ENCODE peak calls at places on chromosomes 11 and 22, in six cellular contexts. M is tibial nerve, Y is choroid plexus epithelial cell, U is left lung, E is fibroblast of lung, K is dorsolateral prefrontal cortex. B is an unnamed sample.

GRCh38 chr22:23023294-23023693 is 47.0 kb upstream of the GNAZ start:
- DNase-seq in M (no peak), Y (no peak), U (no peak), E (no peak), K (no peak), B (no peak)

GRCh38 chr11:7599209-7599608 is 74.1 kb downstream of the CYB5R2 start:
- DNase-seq in M (no peak), Y (no peak), U (no peak), E (no peak), K (no peak), B (no peak)

GRCh38 chr11:114775849-114776621 is 97.7 kb downstream of the NXPE2 start:
- DNase-seq in M (no peak), Y (no peak), U (no peak), E (no peak), K (peak), B (no peak)

GRCh38 chr11:9815486-9816136 is 151.7 kb downstream of the SWAP70 start:
- DNase-seq in M (no peak), Y (peak), U (no peak), E (peak), K (no peak), B (peak)

GRCh38 chr11:46278387-46279173 is 1.1 kb downstream of the CREB3L1 start:
- DNase-seq in M (no peak), Y (peak), U (peak), E (peak), K (peak), B (no peak)

GRCh38 chr22:28072066-28072465 is 153.0 kb upstream of the PITPNB start:
- DNase-seq in M (no peak), Y (no peak), U (no peak), E (peak), K (no peak), B (no peak)

GRCh38 chr11:112555491-112556364 is 295.1 kb upstream of the PLET1 start:
- DNase-seq in M (no peak), Y (peak), U (peak), E (peak), K (peak), B (no peak)

GRCh38 chr22:20569059-20570058 is 61.9 kb downstream of the MED15 start:
- DNase-seq in M (peak), Y (peak), U (peak), E (peak), K (peak), B (peak)

GRCh38 chr11:121446752-121447156 is 5.4 kb upstream of the SORL1 start:
- DNase-seq in M (no peak), Y (peak), U (no peak), E (peak), K (no peak), B (no peak)

GRCh38 chr11:17443000-17443399 is 33.6 kb downstream of the ABCC8 start:
- DNase-seq in M (no peak), Y (no peak), U (no peak), E (no peak), K (no peak), B (no peak)

GRCh38 chr11:66008468-66009101 is 3.2 kb upstream of the CST6 start:
- DNase-seq in M (no peak), Y (no peak), U (no peak), E (no peak), K (no peak), B (no peak)

GRCh38 chr11:79438631-79439429 is 2.0 kb downstream of the TENM4 start:
- DNase-seq in M (peak), Y (peak), U (no peak), E (peak), K (peak), B (no peak)

GRCh38 chr11:117492578-117493251 is 165.1 kb downstream of the CEP164 start:
- DNase-seq in M (no peak), Y (no peak), U (no peak), E (no peak), K (no peak), B (no peak)

GRCh38 chr11:65576232-65576866 is 496 bp downstream of the EHBP1L1 start:
- DNase-seq in M (no peak), Y (no peak), U (peak), E (no peak), K (no peak), B (no peak)

GRCh38 chr11:64687204-64687603 is 35.8 kb downstream of the NRXN2 start:
- DNase-seq in M (peak), Y (no peak), U (no peak), E (no peak), K (peak), B (no peak)

GRCh38 chr11:58334708-58335107 is 24.2 kb downstream of the OR5B17 start:
- DNase-seq in M (no peak), Y (peak), U (no peak), E (peak), K (no peak), B (peak)

GRCh38 chr11:73236879-73237278 is 18.8 kb downstream of the P2RY2 start:
- DNase-seq in M (no peak), Y (peak), U (peak), E (no peak), K (no peak), B (no peak)

GRCh38 chr11:62383822-62384221 is 35.0 kb upstream of the SCGB1A1 start:
- DNase-seq in M (no peak), Y (no peak), U (no peak), E (no peak), K (no peak), B (no peak)

GRCh38 chr11:71428861-71429435 is 19.2 kb downstream of the DHCR7 start:
- DNase-seq in M (no peak), Y (no peak), U (no peak), E (no peak), K (no peak), B (no peak)

GRCh38 chr11:73340164-73340563 is 32.1 kb downstream of the ARHGEF17 start:
- DNase-seq in M (no peak), Y (no peak), U (no peak), E (no peak), K (no peak), B (no peak)

DNA sequence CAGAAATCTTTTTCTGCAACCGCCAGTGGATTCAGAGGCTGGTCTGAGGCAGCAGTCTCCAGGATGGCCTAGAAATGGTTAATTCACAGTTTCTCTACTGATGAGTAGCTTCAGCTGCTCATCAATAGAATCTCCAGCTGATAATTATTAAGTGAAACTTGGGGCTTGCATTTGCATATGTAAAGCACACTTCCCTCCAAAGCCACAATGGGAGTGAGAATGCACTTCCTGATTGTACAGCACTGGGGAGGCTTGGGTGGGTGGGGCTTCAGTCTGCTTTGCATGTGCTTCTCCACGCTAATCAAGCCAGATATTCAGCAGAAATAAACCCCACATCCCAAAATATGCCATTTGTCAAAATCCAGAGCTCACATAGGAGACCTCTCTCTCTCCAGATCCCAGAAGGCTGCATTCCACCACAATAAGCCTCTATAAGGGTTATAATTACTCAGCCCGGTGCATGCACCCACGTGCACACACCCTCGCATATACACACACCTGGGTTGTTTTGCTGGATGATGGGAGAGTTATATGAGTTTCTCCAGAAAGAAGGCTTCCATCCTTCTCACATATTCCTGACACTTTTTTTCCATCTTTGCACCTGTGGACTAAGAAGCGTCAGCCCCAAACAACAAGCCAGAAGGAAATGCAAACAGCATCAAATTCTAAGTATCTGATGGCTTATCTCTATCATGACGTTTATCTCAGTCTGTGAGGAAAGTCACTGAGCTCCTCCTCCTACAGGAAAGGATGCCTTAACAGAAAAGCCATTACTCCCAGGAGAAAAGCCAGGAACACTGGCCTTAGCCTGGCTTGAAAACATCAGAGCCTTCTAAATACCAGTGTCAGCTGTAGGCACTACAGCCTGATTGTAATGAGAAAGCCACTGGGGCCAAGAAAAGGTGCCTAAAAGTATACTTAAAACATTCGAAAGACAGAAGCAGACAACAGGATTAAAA is 253.3 kb downstream of the LARGE1 start:
- DNase-seq in M (no peak), Y (no peak), U (no peak), E (no peak), K (no peak), B (no peak)
- TF ChIP-seq CTCF in M (no peak), Y (no peak), U (no peak), E (no peak), K (no peak), B (no peak)

DNA sequence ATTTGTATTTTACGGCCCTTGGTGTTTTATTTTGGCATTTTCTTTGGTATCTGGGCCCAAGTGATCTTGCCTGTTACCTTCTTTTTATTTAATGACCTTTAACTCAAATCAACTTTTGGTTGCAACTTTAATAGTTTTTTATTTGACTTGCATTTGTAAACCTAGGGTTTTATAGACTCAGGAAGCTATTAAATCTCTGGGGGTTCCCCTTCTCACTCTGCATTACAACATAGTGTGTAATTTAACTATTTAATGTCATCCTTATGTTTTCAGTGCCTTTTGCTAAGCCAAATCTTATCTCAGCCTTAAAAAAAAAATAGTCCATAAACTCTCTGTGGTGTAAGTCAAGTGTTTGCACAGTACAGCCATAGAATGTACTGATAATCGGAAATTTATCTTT is 3.4 kb downstream of the FJX1 start:
- DNase-seq in M (no peak), Y (no peak), U (no peak), E (no peak), K (no peak), B (no peak)
- H3K4me3 ChIP-seq in M (no peak), Y (no peak), U (no peak), E (no peak), K (no peak), B (no peak)

GRCh38 chr11:113774174-113774503 is 647 bp upstream of the ZW10 start:
- DNase-seq in M (no peak), Y (no peak), U (no peak), E (no peak), K (no peak), B (no peak)
- TF ChIP-seq CTCF in M (no peak), Y (no peak), U (no peak), E (no peak), K (no peak), B (no peak)

GRCh38 chr11:77633856-77634425 is 3.7 kb downstream of the CLNS1A start:
- DNase-seq in M (no peak), Y (peak), U (peak), E (no peak), K (no peak), B (no peak)
- H3K4me3 ChIP-seq in M (no peak), Y (no peak), U (no peak), E (no peak), K (no peak), B (no peak)

GRCh38 chr11:130181295-130182272 is 22.0 kb downstream of the ST14 start:
- DNase-seq in M (no peak), Y (peak), U (peak), E (peak), K (no peak), B (no peak)
- TF ChIP-seq CTCF in M (no peak), Y (no peak), U (no peak), E (no peak), K (no peak), B (no peak)